ENCODE peak calls at places on chromosome 9, in six cellular contexts. One of them, this sample, is unnamed.

GRCh38 chr9:132486706-132487350 is 76.8 kb downstream of the CFAP77 start:
- DNase-seq in astrocyte of the spinal cord: no peak
- DNase-seq in AG04450: no peak
- DNase-seq in WERI-Rb-1: peak; percentile 85
- DNase-seq in endothelial cell of umbilical vein: no peak
- DNase-seq in lower leg skin: no peak
- DNase-seq in this sample: no peak

GRCh38 chr9:33159058-33159759 is 7.9 kb downstream of the B4GALT1 start:
- DNase-seq in astrocyte of the spinal cord: peak; percentile 61
- DNase-seq in AG04450: no peak
- DNase-seq in WERI-Rb-1: no peak
- DNase-seq in endothelial cell of umbilical vein: peak; percentile 68
- DNase-seq in lower leg skin: peak; percentile 95
- DNase-seq in this sample: no peak

GRCh38 chr9:133242241-133242640 is 32.8 kb downstream of the ABO start:
- DNase-seq in astrocyte of the spinal cord: no peak
- DNase-seq in AG04450: no peak
- DNase-seq in WERI-Rb-1: no peak
- DNase-seq in endothelial cell of umbilical vein: no peak
- DNase-seq in lower leg skin: no peak
- DNase-seq in this sample: no peak

GRCh38 chr9:14993891-14994554 is 83.8 kb upstream of the FREM1 start:
- DNase-seq in astrocyte of the spinal cord: no peak
- DNase-seq in AG04450: no peak
- DNase-seq in WERI-Rb-1: no peak
- DNase-seq in endothelial cell of umbilical vein: peak; percentile 54
- DNase-seq in lower leg skin: no peak
- DNase-seq in this sample: peak; percentile 5

GRCh38 chr9:127116088-127116726 is 6.2 kb downstream of the ANGPTL2 start:
- DNase-seq in astrocyte of the spinal cord: no peak
- DNase-seq in AG04450: no peak
- DNase-seq in WERI-Rb-1: no peak
- DNase-seq in endothelial cell of umbilical vein: no peak
- DNase-seq in lower leg skin: peak; percentile 81
- DNase-seq in this sample: no peak

GRCh38 chr9:95819636-95820035 is 55.9 kb upstream of the ERCC6L2 start:
- DNase-seq in astrocyte of the spinal cord: no peak
- DNase-seq in AG04450: no peak
- DNase-seq in WERI-Rb-1: no peak
- DNase-seq in endothelial cell of umbilical vein: peak; percentile 10
- DNase-seq in lower leg skin: no peak
- DNase-seq in this sample: no peak

GRCh38 chr9:38153910-38154291 is 84.9 kb upstream of the SHB start:
- DNase-seq in astrocyte of the spinal cord: no peak
- DNase-seq in AG04450: no peak
- DNase-seq in WERI-Rb-1: no peak
- DNase-seq in endothelial cell of umbilical vein: no peak
- DNase-seq in lower leg skin: peak; percentile 52
- DNase-seq in this sample: no peak

GRCh38 chr9:68457803-68458202 is 82.9 kb downstream of the TMEM252 start:
- DNase-seq in astrocyte of the spinal cord: no peak
- DNase-seq in AG04450: no peak
- DNase-seq in WERI-Rb-1: no peak
- DNase-seq in endothelial cell of umbilical vein: no peak
- DNase-seq in lower leg skin: no peak
- DNase-seq in this sample: no peak

GRCh38 chr9:88418715-88419540 is 30.7 kb downstream of the SPIN1 start:
- DNase-seq in astrocyte of the spinal cord: peak; percentile 38
- DNase-seq in AG04450: no peak
- DNase-seq in WERI-Rb-1: no peak
- DNase-seq in endothelial cell of umbilical vein: peak; percentile 15
- DNase-seq in lower leg skin: no peak
- DNase-seq in this sample: no peak

GRCh38 chr9:99076483-99077171 is 28.3 kb upstream of the TGFBR1 start:
- DNase-seq in astrocyte of the spinal cord: no peak
- DNase-seq in AG04450: no peak
- DNase-seq in WERI-Rb-1: no peak
- DNase-seq in endothelial cell of umbilical vein: no peak
- DNase-seq in lower leg skin: no peak
- DNase-seq in this sample: no peak

GRCh38 chr9:27377811-27378345 is 80.9 kb upstream of the EQTN start:
- DNase-seq in astrocyte of the spinal cord: no peak
- DNase-seq in AG04450: no peak
- DNase-seq in WERI-Rb-1: no peak
- DNase-seq in endothelial cell of umbilical vein: no peak
- DNase-seq in lower leg skin: no peak
- DNase-seq in this sample: no peak

GRCh38 chr9:129081388-129081889 is 528 bp downstream of the DOLPP1 start:
- DNase-seq in astrocyte of the spinal cord: no peak
- DNase-seq in AG04450: no peak
- DNase-seq in WERI-Rb-1: no peak
- DNase-seq in endothelial cell of umbilical vein: no peak
- DNase-seq in lower leg skin: no peak
- DNase-seq in this sample: no peak

GRCh38 chr9:13274901-13275641 is 4.4 kb downstream of the MPDZ start:
- DNase-seq in astrocyte of the spinal cord: peak; percentile 66
- DNase-seq in AG04450: no peak
- DNase-seq in WERI-Rb-1: no peak
- DNase-seq in endothelial cell of umbilical vein: peak; percentile 61
- DNase-seq in lower leg skin: no peak
- DNase-seq in this sample: no peak

GRCh38 chr9:71861618-71862017 is 49.4 kb downstream of the ABHD17B start:
- DNase-seq in astrocyte of the spinal cord: no peak
- DNase-seq in AG04450: no peak
- DNase-seq in WERI-Rb-1: no peak
- DNase-seq in endothelial cell of umbilical vein: peak; percentile 45
- DNase-seq in lower leg skin: no peak
- DNase-seq in this sample: no peak

GRCh38 chr9:120098584-120098983 is 481.4 kb downstream of the CDK5RAP2 start:
- DNase-seq in astrocyte of the spinal cord: no peak
- DNase-seq in AG04450: no peak
- DNase-seq in WERI-Rb-1: no peak
- DNase-seq in endothelial cell of umbilical vein: no peak
- DNase-seq in lower leg skin: no peak
- DNase-seq in this sample: no peak

GRCh38 chr9:132498811-132499210 is 83.6 kb upstream of the BARHL1 start:
- DNase-seq in astrocyte of the spinal cord: no peak
- DNase-seq in AG04450: no peak
- DNase-seq in WERI-Rb-1: no peak
- DNase-seq in endothelial cell of umbilical vein: no peak
- DNase-seq in lower leg skin: no peak
- DNase-seq in this sample: no peak

GRCh38 chr9:110248361-110248760 is 7.9 kb downstream of the TXN start:
- DNase-seq in astrocyte of the spinal cord: no peak
- DNase-seq in AG04450: no peak
- DNase-seq in WERI-Rb-1: no peak
- DNase-seq in endothelial cell of umbilical vein: no peak
- DNase-seq in lower leg skin: no peak
- DNase-seq in this sample: no peak

GRCh38 chr9:133148351-133149129 is 15.2 kb downstream of the GBGT1 start:
- DNase-seq in astrocyte of the spinal cord: peak; percentile 29
- DNase-seq in AG04450: no peak
- DNase-seq in WERI-Rb-1: peak; percentile 44
- DNase-seq in endothelial cell of umbilical vein: peak; percentile 47
- DNase-seq in lower leg skin: peak; percentile 93
- DNase-seq in this sample: no peak

GRCh38 chr9:122281368-122281767 is 16.7 kb downstream of the MRRF start:
- DNase-seq in astrocyte of the spinal cord: no peak
- DNase-seq in AG04450: no peak
- DNase-seq in WERI-Rb-1: no peak
- DNase-seq in endothelial cell of umbilical vein: no peak
- DNase-seq in lower leg skin: no peak
- DNase-seq in this sample: no peak

GRCh38 chr9:77019010-77019809 is at the start of gene FOXB2:
- DNase-seq in astrocyte of the spinal cord: no peak
- DNase-seq in AG04450: no peak
- DNase-seq in WERI-Rb-1: no peak
- DNase-seq in endothelial cell of umbilical vein: no peak
- DNase-seq in lower leg skin: no peak
- DNase-seq in this sample: no peak

GRCh38 chr9:127149010-127149409 is 26.6 kb upstream of the ANGPTL2 start:
- DNase-seq in astrocyte of the spinal cord: no peak
- DNase-seq in AG04450: no peak
- DNase-seq in WERI-Rb-1: no peak
- DNase-seq in endothelial cell of umbilical vein: no peak
- DNase-seq in lower leg skin: peak; percentile 59
- DNase-seq in this sample: no peak

GRCh38 chr9:37678789-37679273 is 28.1 kb downstream of the FRMPD1 start:
- DNase-seq in astrocyte of the spinal cord: no peak
- DNase-seq in AG04450: no peak
- DNase-seq in WERI-Rb-1: no peak
- DNase-seq in endothelial cell of umbilical vein: no peak
- DNase-seq in lower leg skin: no peak
- DNase-seq in this sample: no peak

GRCh38 chr9:98263080-98263479 is 7.6 kb upstream of the TBC1D2 start:
- DNase-seq in astrocyte of the spinal cord: no peak
- DNase-seq in AG04450: no peak
- DNase-seq in WERI-Rb-1: no peak
- DNase-seq in endothelial cell of umbilical vein: no peak
- DNase-seq in lower leg skin: no peak
- DNase-seq in this sample: no peak

GRCh38 chr9:86774101-86774500 is 173.2 kb downstream of the GAS1 start:
- DNase-seq in astrocyte of the spinal cord: no peak
- DNase-seq in AG04450: no peak
- DNase-seq in WERI-Rb-1: no peak
- DNase-seq in endothelial cell of umbilical vein: no peak
- DNase-seq in lower leg skin: no peak
- DNase-seq in this sample: no peak

GRCh38 chr9:74035786-74036185 is 461.3 kb upstream of the RORB start:
- DNase-seq in astrocyte of the spinal cord: peak; percentile 19
- DNase-seq in AG04450: no peak
- DNase-seq in WERI-Rb-1: no peak
- DNase-seq in endothelial cell of umbilical vein: no peak
- DNase-seq in lower leg skin: no peak
- DNase-seq in this sample: no peak

GRCh38 chr9:114235113-114235589 is 79.8 kb downstream of the COL27A1 start:
- DNase-seq in astrocyte of the spinal cord: no peak
- DNase-seq in AG04450: no peak
- DNase-seq in WERI-Rb-1: no peak
- DNase-seq in endothelial cell of umbilical vein: no peak
- DNase-seq in lower leg skin: no peak
- DNase-seq in this sample: no peak

GRCh38 chr9:592225-592624 is 249.3 kb upstream of the DMRT1 start:
- DNase-seq in astrocyte of the spinal cord: no peak
- DNase-seq in AG04450: no peak
- DNase-seq in WERI-Rb-1: no peak
- DNase-seq in endothelial cell of umbilical vein: no peak
- DNase-seq in lower leg skin: no peak
- DNase-seq in this sample: no peak

GRCh38 chr9:592733-593132 is 248.8 kb upstream of the DMRT1 start:
- DNase-seq in astrocyte of the spinal cord: no peak
- DNase-seq in AG04450: no peak
- DNase-seq in WERI-Rb-1: no peak
- DNase-seq in endothelial cell of umbilical vein: no peak
- DNase-seq in lower leg skin: no peak
- DNase-seq in this sample: no peak

GRCh38 chr9:596701-597100 is 244.8 kb upstream of the DMRT1 start:
- DNase-seq in astrocyte of the spinal cord: no peak
- DNase-seq in AG04450: no peak
- DNase-seq in WERI-Rb-1: no peak
- DNase-seq in endothelial cell of umbilical vein: no peak
- DNase-seq in lower leg skin: no peak
- DNase-seq in this sample: no peak

GRCh38 chr9:591292-591691 is 250.2 kb upstream of the DMRT1 start:
- DNase-seq in astrocyte of the spinal cord: no peak
- DNase-seq in AG04450: no peak
- DNase-seq in WERI-Rb-1: no peak
- DNase-seq in endothelial cell of umbilical vein: peak; percentile 51
- DNase-seq in lower leg skin: no peak
- DNase-seq in this sample: peak; percentile 73

DNA sequence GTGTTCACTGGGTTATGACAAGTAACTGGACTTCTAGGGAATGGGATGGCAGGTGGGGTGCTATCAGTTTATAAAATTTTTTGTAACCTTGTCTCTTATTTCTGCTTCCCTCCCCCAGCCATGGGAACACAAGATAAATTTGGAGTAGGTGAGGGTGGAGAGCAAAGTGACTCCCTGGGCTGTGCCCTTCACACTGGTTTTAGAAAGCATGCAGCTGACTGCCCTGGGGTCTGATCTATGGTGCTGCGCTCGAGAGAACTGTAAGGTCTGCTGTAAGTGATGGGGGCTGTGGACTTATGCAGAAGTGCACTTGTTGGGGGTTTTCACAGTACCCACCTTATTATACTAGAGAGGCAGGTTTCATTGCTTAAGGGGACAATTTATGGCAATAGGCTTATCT is 247.7 kb upstream of the DMRT1 start:
- DNase-seq in astrocyte of the spinal cord: no peak
- DNase-seq in AG04450: no peak
- DNase-seq in WERI-Rb-1: no peak
- DNase-seq in endothelial cell of umbilical vein: no peak
- DNase-seq in lower leg skin: no peak
- DNase-seq in this sample: no peak
- H3K4me3 ChIP-seq in astrocyte of the spinal cord: no peak overlapping the region
- H3K4me3 ChIP-seq in AG04450: no peak overlapping the region
- H3K4me3 ChIP-seq in WERI-Rb-1: no peak overlapping the region
- H3K4me3 ChIP-seq in endothelial cell of umbilical vein: no peak overlapping the region
- H3K4me3 ChIP-seq in lower leg skin: no peak overlapping the region
- H3K4me3 ChIP-seq in this sample: no peak overlapping the region

DNA sequence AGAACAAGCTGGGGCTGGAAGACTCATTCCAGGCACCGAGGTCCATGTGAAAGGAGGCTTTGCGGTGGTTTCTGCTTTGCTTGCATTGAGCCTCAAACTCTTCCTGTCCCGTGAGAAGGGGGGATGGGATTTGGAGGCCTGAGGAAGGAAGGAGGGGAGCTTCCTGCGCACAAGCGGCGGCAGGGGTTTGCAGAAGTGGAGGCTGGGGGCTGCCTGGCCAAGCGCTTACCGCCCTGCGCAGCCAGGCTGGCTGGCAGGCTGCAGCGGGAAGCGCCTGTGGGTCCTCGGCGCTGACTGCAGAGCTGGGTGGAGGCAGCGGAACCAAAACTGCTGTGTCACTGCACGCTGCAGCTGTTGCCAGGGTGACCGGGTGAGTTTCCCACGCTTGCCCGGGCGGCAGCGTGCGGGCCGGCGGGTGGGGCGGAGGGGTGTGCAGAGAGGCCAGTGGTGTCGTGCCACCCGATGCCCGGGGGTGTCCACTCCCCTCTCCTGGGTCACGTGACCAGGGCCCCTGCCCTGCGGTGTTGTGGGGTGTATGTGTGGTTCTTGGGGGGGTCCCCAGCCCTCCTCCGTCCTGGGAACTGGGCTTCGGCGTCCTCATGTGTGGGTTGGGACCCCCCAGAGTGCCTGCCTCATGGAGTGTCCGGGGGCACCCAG is 81.0 kb downstream of the RXRA start:
- DNase-seq in astrocyte of the spinal cord: peak; percentile 88
- DNase-seq in AG04450: peak; percentile 71
- DNase-seq in WERI-Rb-1: no peak
- DNase-seq in endothelial cell of umbilical vein: peak; percentile 94
- DNase-seq in lower leg skin: peak; percentile 96
- DNase-seq in this sample: peak; percentile 77
- H3K4me3 ChIP-seq in astrocyte of the spinal cord: peak overlapping the region; percentile 22
- H3K4me3 ChIP-seq in AG04450: peak overlapping the region; percentile 37
- H3K4me3 ChIP-seq in WERI-Rb-1: no peak overlapping the region
- H3K4me3 ChIP-seq in endothelial cell of umbilical vein: no peak overlapping the region
- H3K4me3 ChIP-seq in lower leg skin: no peak overlapping the region
- H3K4me3 ChIP-seq in this sample: peak overlapping the region; percentile 29

GRCh38 chr9:19378647-19379046 is 1.4 kb downstream of the RPS6 start:
- DNase-seq in astrocyte of the spinal cord: no peak
- DNase-seq in AG04450: no peak
- DNase-seq in WERI-Rb-1: no peak
- DNase-seq in endothelial cell of umbilical vein: peak; percentile 36
- DNase-seq in lower leg skin: no peak
- DNase-seq in this sample: no peak
- H3K4me3 ChIP-seq in astrocyte of the spinal cord: peak overlapping the region; percentile 94
- H3K4me3 ChIP-seq in AG04450: peak overlapping the region; percentile 91
- H3K4me3 ChIP-seq in WERI-Rb-1: peak overlapping the region; percentile 73
- H3K4me3 ChIP-seq in endothelial cell of umbilical vein: peak overlapping the region; percentile 84
- H3K4me3 ChIP-seq in lower leg skin: no peak overlapping the region
- H3K4me3 ChIP-seq in this sample: peak overlapping the region; percentile 99

GRCh38 chr9:136799854-136800657 is 3.9 kb downstream of the CCDC183 start:
- DNase-seq in astrocyte of the spinal cord: peak; percentile 43
- DNase-seq in AG04450: no peak
- DNase-seq in WERI-Rb-1: peak; percentile 94
- DNase-seq in endothelial cell of umbilical vein: peak; percentile 60
- DNase-seq in lower leg skin: peak; percentile 95
- DNase-seq in this sample: peak; percentile 30
- H3K4me3 ChIP-seq in astrocyte of the spinal cord: peak overlapping the region; percentile 21
- H3K4me3 ChIP-seq in AG04450: peak overlapping the region; percentile 42
- H3K4me3 ChIP-seq in WERI-Rb-1: peak overlapping the region; percentile 56
- H3K4me3 ChIP-seq in endothelial cell of umbilical vein: peak overlapping the region; percentile 13
- H3K4me3 ChIP-seq in lower leg skin: no peak overlapping the region
- H3K4me3 ChIP-seq in this sample: peak overlapping the region; percentile 52